ENCODE peak calls at places on chromosome X, in nine cellular contexts. V is OCI-LY7; R is naive thymus-derived CD4-positive, alpha-beta T cell; I is AML-193; W is amniotic stem cell; K is ovary; G is fibroblast of villous mesenchyme; Z is stromal cell of bone marrow; F is T-helper 17 cell. T is an unnamed sample.

GRCh38 chrX:114842181-114842580 is 175.2 kb downstream of the IL13RA2 start:
- DNase-seq in V (no peak), R (no peak), I (no peak), W (no peak), K (no peak), G (no peak), Z (no peak), F (no peak), T (peak)

GRCh38 chrX:16160729-16161128 is 6.6 kb upstream of the MAGEB17 start:
- DNase-seq in V (no peak), R (no peak), I (no peak), W (peak), K (no peak), G (peak), Z (peak), F (no peak), T (peak)

GRCh38 chrX:55450259-55450658 is 1.7 kb upstream of the MAGEH1 start:
- DNase-seq in V (no peak), R (no peak), I (no peak), W (no peak), K (peak), G (peak), Z (no peak), F (no peak), T (peak)

GRCh38 chrX:6226053-6226645 is 2.5 kb downstream of the NLGN4X start:
- DNase-seq in V (no peak), R (no peak), I (no peak), W (no peak), K (peak), G (no peak), Z (no peak), F (no peak), T (no peak)

GRCh38 chrX:73768886-73769285 is 205.9 kb downstream of the CHIC1 start:
- DNase-seq in V (no peak), R (no peak), I (no peak), W (no peak), K (no peak), G (no peak), Z (no peak), F (no peak), T (no peak)

GRCh38 chrX:13418126-13419091 is 98.6 kb upstream of the ATXN3L start:
- DNase-seq in V (no peak), R (no peak), I (no peak), W (peak), K (no peak), G (no peak), Z (no peak), F (no peak), T (peak)

GRCh38 chrX:10988653-10989052 is 122.5 kb upstream of the HCCS start:
- DNase-seq in V (no peak), R (no peak), I (no peak), W (no peak), K (no peak), G (no peak), Z (no peak), F (no peak), T (no peak)

GRCh38 chrX:2387614-2388239 is 113.0 kb downstream of the DHRSX start:
- DNase-seq in V (no peak), R (no peak), I (no peak), W (no peak), K (no peak), G (peak), Z (no peak), F (no peak), T (peak)

GRCh38 chrX:19156223-19156622 is 34.0 kb upstream of the ADGRG2 start:
- DNase-seq in V (no peak), R (no peak), I (no peak), W (no peak), K (no peak), G (no peak), Z (no peak), F (no peak), T (peak)

GRCh38 chrX:48530736-48531135 is 8.8 kb upstream of the TBC1D25 start:
- DNase-seq in V (no peak), R (no peak), I (no peak), W (no peak), K (no peak), G (no peak), Z (no peak), F (no peak), T (peak)

GRCh38 chrX:126815816-126816215 is 3.7 kb upstream of the PRR32 start:
- DNase-seq in V (no peak), R (no peak), I (no peak), W (no peak), K (no peak), G (no peak), Z (no peak), F (no peak), T (no peak)

GRCh38 chrX:3141031-3141430 is 99.8 kb downstream of the ARSF start:
- DNase-seq in V (no peak), R (no peak), I (no peak), W (no peak), K (no peak), G (no peak), Z (no peak), F (no peak), T (peak)

GRCh38 chrX:134936542-134936941 is 54.2 kb upstream of the SMIM10 start:
- DNase-seq in V (no peak), R (no peak), I (no peak), W (no peak), K (no peak), G (peak), Z (no peak), F (no peak), T (peak)

GRCh38 chrX:101057095-101057714 is 5.3 kb upstream of the TRMT2B start:
- DNase-seq in V (peak), R (no peak), I (peak), W (no peak), K (no peak), G (no peak), Z (no peak), F (no peak), T (peak)

GRCh38 chrX:118324588-118324987 is 21.3 kb upstream of the WDR44 start:
- DNase-seq in V (no peak), R (no peak), I (no peak), W (no peak), K (no peak), G (no peak), Z (no peak), F (no peak), T (no peak)

GRCh38 chrX:9873952-9874351 is 87.7 kb downstream of the SHROOM2 start:
- DNase-seq in V (peak), R (peak), I (peak), W (no peak), K (no peak), G (peak), Z (no peak), F (peak), T (no peak)

GRCh38 chrX:140526138-140526537 is 21.3 kb upstream of the SOX3 start:
- DNase-seq in V (no peak), R (no peak), I (no peak), W (no peak), K (no peak), G (no peak), Z (no peak), F (no peak), T (peak)

GRCh38 chrX:1086444-1087409 is 125.7 kb downstream of the CRLF2 start:
- DNase-seq in V (no peak), R (no peak), I (no peak), W (no peak), K (no peak), G (no peak), Z (peak), F (no peak), T (peak)

GRCh38 chrX:17359500-17359899 is 15.5 kb upstream of the NHS start:
- DNase-seq in V (no peak), R (no peak), I (no peak), W (no peak), K (no peak), G (peak), Z (no peak), F (no peak), T (peak)

GRCh38 chrX:71533850-71534515 is 1.1 kb downstream of the OGT start:
- DNase-seq in V (peak), R (peak), I (peak), W (no peak), K (peak), G (peak), Z (no peak), F (peak), T (peak)

GRCh38 chrX:97402333-97402732 is 518.6 kb downstream of the RPA4 start:
- DNase-seq in V (no peak), R (no peak), I (no peak), W (no peak), K (no peak), G (peak), Z (no peak), F (no peak), T (no peak)

GRCh38 chrX:93585661-93586060 is 87.7 kb downstream of the NAP1L3 start:
- DNase-seq in V (no peak), R (no peak), I (no peak), W (no peak), K (no peak), G (no peak), Z (peak), F (no peak), T (no peak)

GRCh38 chrX:154308108-154308946 is 12.7 kb downstream of the TKTL1 start:
- DNase-seq in V (peak), R (peak), I (peak), W (no peak), K (peak), G (peak), Z (no peak), F (peak), T (peak)

GRCh38 chrX:1941291-1941690 is 326.4 kb downstream of the ASMT start:
- DNase-seq in V (no peak), R (no peak), I (no peak), W (no peak), K (no peak), G (no peak), Z (no peak), F (no peak), T (no peak)

GRCh38 chrX:72131317-72132294 is at the start of gene RTL5:
- DNase-seq in V (no peak), R (peak), I (peak), W (peak), K (peak), G (peak), Z (peak), F (peak), T (peak)

GRCh38 chrX:103730147-103730546 is 19.4 kb downstream of the TMEM31 start:
- DNase-seq in V (peak), R (no peak), I (no peak), W (no peak), K (no peak), G (no peak), Z (no peak), F (no peak), T (no peak)

GRCh38 chrX:154486396-154487207 is at the start of gene UBL4A:
- DNase-seq in V (peak), R (no peak), I (peak), W (no peak), K (peak), G (peak), Z (no peak), F (peak), T (peak)

GRCh38 chrX:154804564-154804956 is 725 bp downstream of the MPP1 start:
- DNase-seq in V (no peak), R (no peak), I (no peak), W (no peak), K (no peak), G (no peak), Z (no peak), F (no peak), T (no peak)

T was measured in AG10803.